ENCODE peak calls at places on chromosomes 4 and X, in five cellular contexts. One of them, this sample, is unnamed.

GRCh38 chr4:71711044-71711984 is 72.6 kb downstream of the GC start:
- DNase-seq in neuronal stem cell: no peak
- DNase-seq in H9: no peak
- DNase-seq in H1: no peak
- DNase-seq in mesendoderm: no peak
- DNase-seq in this sample: no peak

GRCh38 chr4:95388911-95389310 is 159.9 kb downstream of the UNC5C start:
- DNase-seq in neuronal stem cell: no peak
- DNase-seq in H1: no peak
- DNase-seq in H9: no peak
- DNase-seq in mesendoderm: no peak
- DNase-seq in this sample: no peak

GRCh38 chr4:165301833-165302232 is 25.6 kb upstream of the MSMO1 start:
- DNase-seq in mesendoderm: no peak
- DNase-seq in H1: no peak
- DNase-seq in neuronal stem cell: no peak
- DNase-seq in H9: no peak
- DNase-seq in this sample: peak; percentile 54

GRCh38 chr4:94412019-94413017 is 39.4 kb upstream of the PDLIM5 start:
- DNase-seq in neuronal stem cell: no peak
- DNase-seq in H1: no peak
- DNase-seq in mesendoderm: no peak
- DNase-seq in H9: no peak
- DNase-seq in this sample: peak; percentile 79

GRCh38 chr4:25452081-25452480 is 75.0 kb downstream of the ANAPC4 start:
- DNase-seq in H9: no peak
- DNase-seq in mesendoderm: no peak
- DNase-seq in neuronal stem cell: no peak
- DNase-seq in H1: no peak
- DNase-seq in this sample: no peak

GRCh38 chr4:181845617-181846016 is 397.6 kb upstream of the TENM3 start:
- DNase-seq in H9: no peak
- DNase-seq in H1: no peak
- DNase-seq in mesendoderm: no peak
- DNase-seq in neuronal stem cell: no peak
- DNase-seq in this sample: no peak

GRCh38 chr4:3436798-3437581 is 4.8 kb upstream of the HGFAC start:
- DNase-seq in mesendoderm: no peak
- DNase-seq in neuronal stem cell: no peak
- DNase-seq in H9: no peak
- DNase-seq in H1: no peak
- DNase-seq in this sample: peak; percentile 35

GRCh38 chrX:67961516-67961915 is 417.7 kb downstream of the AR start:
- DNase-seq in H9: no peak
- DNase-seq in H1: no peak
- DNase-seq in mesendoderm: no peak
- DNase-seq in neuronal stem cell: no peak
- DNase-seq in this sample: no peak

GRCh38 chrX:53379747-53380146 is 42.7 kb downstream of the SMC1A start:
- DNase-seq in H1: no peak
- DNase-seq in neuronal stem cell: no peak
- DNase-seq in mesendoderm: no peak
- DNase-seq in H9: no peak
- DNase-seq in this sample: no peak

GRCh38 chr4:180513076-180513475 is 1730.1 kb upstream of the TENM3 start:
- DNase-seq in mesendoderm: peak; percentile 42
- DNase-seq in neuronal stem cell: no peak
- DNase-seq in H9: no peak
- DNase-seq in H1: no peak
- DNase-seq in this sample: no peak

GRCh38 chr4:82044141-82044993 is 329.4 kb downstream of the HNRNPD start:
- DNase-seq in neuronal stem cell: peak; percentile 72
- DNase-seq in H9: peak; percentile 82
- DNase-seq in mesendoderm: peak; percentile 83
- DNase-seq in H1: peak; percentile 84
- DNase-seq in this sample: peak; percentile 0

GRCh38 chrX:21907250-21907649 is 33.3 kb upstream of the SMS start:
- DNase-seq in H1: no peak
- DNase-seq in neuronal stem cell: no peak
- DNase-seq in H9: no peak
- DNase-seq in mesendoderm: no peak
- DNase-seq in this sample: peak; percentile 30

GRCh38 chr4:10737335-10737734 is 52.8 kb upstream of the CLNK start:
- DNase-seq in H9: no peak
- DNase-seq in mesendoderm: peak; percentile 22
- DNase-seq in neuronal stem cell: no peak
- DNase-seq in H1: no peak
- DNase-seq in this sample: peak; percentile 69

GRCh38 chrX:127884921-127885320 is 167.3 kb downstream of the ACTRT1 start:
- DNase-seq in neuronal stem cell: no peak
- DNase-seq in mesendoderm: peak; percentile 56
- DNase-seq in H1: no peak
- DNase-seq in H9: no peak
- DNase-seq in this sample: no peak

GRCh38 chr4:72432282-72432681 is 136.7 kb downstream of the ADAMTS3 start:
- DNase-seq in neuronal stem cell: no peak
- DNase-seq in H9: no peak
- DNase-seq in H1: no peak
- DNase-seq in mesendoderm: no peak
- DNase-seq in this sample: no peak

GRCh38 chr4:5370286-5370685 is 319.0 kb downstream of the STK32B start:
- DNase-seq in H1: no peak
- DNase-seq in mesendoderm: no peak
- DNase-seq in neuronal stem cell: no peak
- DNase-seq in H9: no peak
- DNase-seq in this sample: peak; percentile 94

GRCh38 chrX:38803609-38804480 is 2.6 kb downstream of the MID1IP1 start:
- DNase-seq in H1: peak; percentile 79
- DNase-seq in H9: peak; percentile 96
- DNase-seq in mesendoderm: peak; percentile 97
- DNase-seq in neuronal stem cell: peak; percentile 70
- DNase-seq in this sample: peak; percentile 34

GRCh38 chrX:44873415-44874270 is 655 bp downstream of the KDM6A start:
- DNase-seq in mesendoderm: peak; percentile 43
- DNase-seq in H9: no peak
- DNase-seq in neuronal stem cell: no peak
- DNase-seq in H1: peak; percentile 46
- DNase-seq in this sample: peak; percentile 44

GRCh38 chr4:109233585-109233984 is 68.9 kb downstream of the COL25A1 start:
- DNase-seq in neuronal stem cell: no peak
- DNase-seq in H9: no peak
- DNase-seq in H1: no peak
- DNase-seq in mesendoderm: no peak
- DNase-seq in this sample: no peak

GRCh38 chr4:175927121-175927520 is 115.1 kb upstream of the GPM6A start:
- DNase-seq in mesendoderm: no peak
- DNase-seq in neuronal stem cell: no peak
- DNase-seq in H1: no peak
- DNase-seq in H9: no peak
- DNase-seq in this sample: no peak

GRCh38 chrX:46200423-46200822 is 344.8 kb downstream of the ZNF674 start:
- DNase-seq in mesendoderm: no peak
- DNase-seq in H9: no peak
- DNase-seq in neuronal stem cell: no peak
- DNase-seq in H1: no peak
- DNase-seq in this sample: no peak

GRCh38 chrX:120453985-120454384 is 15.1 kb downstream of the LAMP2 start:
- DNase-seq in H9: no peak
- DNase-seq in H1: no peak
- DNase-seq in mesendoderm: no peak
- DNase-seq in neuronal stem cell: no peak
- DNase-seq in this sample: no peak

GRCh38 chr4:170374770-170375169 is 285.0 kb upstream of the AADAT start:
- DNase-seq in mesendoderm: peak; percentile 81
- DNase-seq in neuronal stem cell: no peak
- DNase-seq in H1: peak; percentile 65
- DNase-seq in H9: peak; percentile 73
- DNase-seq in this sample: no peak

GRCh38 chrX:44344687-44345086 is 1.2 kb upstream of the EFHC2 start:
- DNase-seq in H1: no peak
- DNase-seq in neuronal stem cell: no peak
- DNase-seq in mesendoderm: no peak
- DNase-seq in H9: no peak
- DNase-seq in this sample: no peak

GRCh38 chr4:106587558-106587957 is 219.0 kb upstream of the GIMD1 start:
- DNase-seq in H1: no peak
- DNase-seq in mesendoderm: no peak
- DNase-seq in neuronal stem cell: no peak
- DNase-seq in H9: no peak
- DNase-seq in this sample: peak; percentile 67

GRCh38 chr4:12124138-12124537 is 695.4 kb upstream of the HS3ST1 start:
- DNase-seq in mesendoderm: no peak
- DNase-seq in H9: no peak
- DNase-seq in H1: no peak
- DNase-seq in neuronal stem cell: no peak
- DNase-seq in this sample: no peak

GRCh38 chrX:1012678-1013300 is 199.7 kb downstream of the CRLF2 start:
- DNase-seq in H1: no peak
- DNase-seq in mesendoderm: no peak
- DNase-seq in H9: no peak
- DNase-seq in neuronal stem cell: no peak
- DNase-seq in this sample: no peak

GRCh38 chr4:8322794-8323704 is 53.5 kb downstream of the HTRA3 start:
- DNase-seq in H9: peak; percentile 16
- DNase-seq in neuronal stem cell: no peak
- DNase-seq in mesendoderm: peak; percentile 51
- DNase-seq in H1: peak; percentile 11
- DNase-seq in this sample: no peak

DNA sequence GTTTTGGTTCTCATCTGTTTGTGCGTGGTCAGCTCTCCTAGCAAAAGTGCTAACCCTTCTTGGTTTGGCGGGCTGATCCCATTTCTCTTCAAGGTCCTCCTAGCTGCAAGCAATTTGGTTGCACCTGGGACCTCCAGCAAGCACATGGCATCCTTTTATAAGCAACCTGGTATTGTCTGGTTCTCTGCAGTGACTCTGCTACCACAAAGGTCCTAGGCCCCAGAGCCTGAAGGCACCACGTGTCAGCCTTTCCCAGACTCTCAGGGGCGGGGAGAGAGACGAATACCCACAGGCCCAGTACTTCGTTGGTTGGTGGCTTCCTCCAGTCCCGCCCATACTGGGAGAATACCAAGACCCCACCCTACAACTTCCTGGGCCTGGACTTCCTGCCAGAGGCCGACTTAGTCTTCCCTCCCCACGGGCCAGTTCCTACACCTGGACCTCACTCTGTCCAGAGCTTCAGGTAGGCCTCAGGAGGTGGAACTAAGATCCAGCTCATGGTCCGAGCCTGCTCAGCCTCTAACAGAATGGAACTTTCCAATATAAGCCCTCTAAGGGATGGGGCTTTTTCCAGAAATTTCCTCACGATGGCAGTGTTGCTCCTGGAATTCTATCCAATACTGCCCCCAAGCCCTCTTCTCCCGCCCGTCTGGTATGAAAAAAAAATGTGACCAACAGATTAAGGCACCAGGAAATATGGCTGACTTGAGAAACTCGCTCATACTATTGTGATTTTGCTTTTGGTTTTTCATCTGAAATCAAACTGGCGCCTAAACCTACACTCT is 192.5 kb upstream of the STK26 start:
- DNase-seq in mesendoderm: peak; percentile 98
- DNase-seq in H9: peak; percentile 95
- DNase-seq in neuronal stem cell: peak; percentile 81
- DNase-seq in H1: peak; percentile 67
- DNase-seq in this sample: peak; percentile 69
- H2BK5ac ChIP-seq in mesendoderm: peak overlapping the region; percentile 82
- H2BK5ac ChIP-seq in H9: no peak overlapping the region
- H2BK5ac ChIP-seq in neuronal stem cell: no peak overlapping the region
- H2BK5ac ChIP-seq in H1: no peak overlapping the region
- H2BK5ac ChIP-seq in this sample: no peak overlapping the region

DNA sequence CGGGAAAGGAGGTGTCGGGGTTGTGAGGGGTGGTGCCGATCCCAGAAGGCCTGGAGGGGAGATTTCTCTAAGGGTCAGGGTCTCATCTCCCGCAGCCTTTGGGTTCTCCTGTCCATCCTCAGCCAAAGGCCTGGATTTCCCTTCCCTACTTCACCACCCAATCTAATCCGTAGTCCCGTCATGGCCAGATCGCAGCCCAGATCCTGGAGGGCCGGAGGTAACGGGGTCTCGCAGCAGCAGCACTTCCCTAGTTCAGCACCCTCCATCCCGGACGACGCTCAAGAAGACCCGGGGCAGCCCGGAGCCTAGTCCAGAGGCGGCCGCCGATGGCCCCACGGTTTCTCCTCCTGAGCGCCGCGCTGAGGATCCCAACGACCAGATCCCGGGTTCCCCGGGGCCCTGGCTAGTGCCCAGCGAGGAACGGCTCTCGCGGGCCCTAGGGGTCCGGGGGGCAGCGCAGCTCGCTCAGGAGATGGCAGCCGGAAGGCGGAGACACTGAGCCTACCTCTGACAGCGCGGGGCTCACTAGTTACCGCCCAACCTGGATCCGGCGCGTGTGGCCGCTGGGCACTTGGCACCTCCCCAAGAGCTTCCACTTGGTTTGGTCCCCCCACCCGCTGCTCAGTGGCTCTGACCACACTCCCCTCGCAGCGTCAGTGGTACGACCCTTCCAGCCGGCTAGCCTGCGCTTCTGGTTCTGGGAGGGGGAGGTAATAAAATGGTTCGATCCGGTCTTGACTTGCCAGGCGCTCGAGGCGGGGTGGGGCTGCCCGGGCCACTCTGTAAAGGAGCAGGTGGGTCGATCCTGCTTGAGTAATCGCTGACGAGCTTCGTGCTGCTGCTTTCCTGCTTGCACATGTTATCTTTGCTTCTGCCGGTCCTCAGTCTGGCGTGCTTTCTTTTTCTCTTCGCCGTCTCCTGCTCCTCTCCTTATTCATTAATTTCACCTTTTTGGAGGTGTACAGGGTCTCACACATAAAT is 3.6 kb downstream of the MAGIX start:
- DNase-seq in mesendoderm: peak; percentile 96
- DNase-seq in neuronal stem cell: peak; percentile 69
- DNase-seq in H1: peak; percentile 81
- DNase-seq in H9: peak; percentile 94
- DNase-seq in this sample: peak; percentile 61
- H2BK5ac ChIP-seq in mesendoderm: no peak overlapping the region
- H2BK5ac ChIP-seq in neuronal stem cell: no peak overlapping the region
- H2BK5ac ChIP-seq in H1: no peak overlapping the region
- H2BK5ac ChIP-seq in H9: no peak overlapping the region
- H2BK5ac ChIP-seq in this sample: peak overlapping the region; percentile 93

DNA sequence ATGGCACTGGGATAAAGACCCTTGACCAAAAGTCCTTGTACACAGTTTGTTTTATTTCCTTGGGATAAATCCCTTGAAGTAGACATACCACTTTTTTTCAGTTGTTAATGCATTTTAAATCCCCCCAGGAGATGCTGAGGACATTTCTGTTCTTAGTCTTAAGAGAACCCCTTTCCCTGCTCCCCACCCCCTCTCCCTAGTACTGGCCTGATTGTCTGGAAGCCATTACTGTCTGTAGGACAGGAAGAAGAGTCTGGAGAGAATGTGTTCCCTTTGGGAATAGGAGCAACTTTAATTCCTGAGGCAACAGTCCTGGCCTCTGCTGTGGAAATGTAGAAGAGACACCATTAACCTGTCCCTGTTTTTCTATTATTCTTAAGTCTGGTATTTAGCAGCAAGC is 52.3 kb upstream of the TMEM131L start:
- DNase-seq in mesendoderm: peak; percentile 30
- DNase-seq in H1: no peak
- DNase-seq in neuronal stem cell: no peak
- DNase-seq in H9: no peak
- DNase-seq in this sample: no peak
- H2BK5ac ChIP-seq in mesendoderm: no peak overlapping the region
- H2BK5ac ChIP-seq in H1: no peak overlapping the region
- H2BK5ac ChIP-seq in neuronal stem cell: no peak overlapping the region
- H2BK5ac ChIP-seq in H9: no peak overlapping the region
- H2BK5ac ChIP-seq in this sample: no peak overlapping the region

GRCh38 chr4:78542373-78542772 is 9.2 kb upstream of the ANXA3 start:
- DNase-seq in mesendoderm: no peak
- DNase-seq in H9: no peak
- DNase-seq in neuronal stem cell: no peak
- DNase-seq in H1: no peak
- DNase-seq in this sample: peak; percentile 65
- H2BK5ac ChIP-seq in mesendoderm: no peak overlapping the region
- H2BK5ac ChIP-seq in H9: no peak overlapping the region
- H2BK5ac ChIP-seq in neuronal stem cell: no peak overlapping the region
- H2BK5ac ChIP-seq in H1: no peak overlapping the region
- H2BK5ac ChIP-seq in this sample: no peak overlapping the region